ENCODE peak calls at places on chromosome 20, in four cellular contexts. B, V, A and L are unnamed samples.
A peak's percentile ranks its signal among the peaks of the same experiment; 100 is the strongest.

GRCh38 chr20:8390500-8390899 is 258.4 kb downstream of the PLCB1 start:
- DNase-seq in V (no peak), B (no peak), A (no peak), L (no peak)

GRCh38 chr20:20711413-20711812 is 1.0 kb downstream of the RALGAPA2 start:
- DNase-seq in V (no peak), A (no peak), B (peak; percentile 37), L (no peak)

GRCh38 chr20:59814835-59815340 is 118.5 kb downstream of the SYCP2 start:
- DNase-seq in B (no peak), V (no peak), A (no peak), L (no peak)

GRCh38 chr20:50824137-50824536 is 29.3 kb downstream of the BCAS4 start:
- DNase-seq in V (no peak), A (peak; percentile 38), B (no peak), L (peak; percentile 29)

GRCh38 chr20:20096421-20096820 is 44.1 kb downstream of the CFAP61 start:
- DNase-seq in B (no peak), V (no peak), A (no peak), L (no peak)

GRCh38 chr20:46034039-46034438 is 5.0 kb downstream of the SLC12A5 start:
- DNase-seq in B (no peak), A (no peak), V (no peak), L (no peak)

GRCh38 chr20:3092611-3093379 is 8.3 kb upstream of the AVP start:
- DNase-seq in V (peak; percentile 71), B (no peak), A (no peak), L (no peak)

GRCh38 chr20:47111576-47111975 is 216.9 kb downstream of the EYA2 start:
- DNase-seq in B (no peak), V (no peak), A (no peak), L (no peak)

GRCh38 chr20:34515484-34516037 is 661 bp upstream of the DYNLRB1 start:
- DNase-seq in A (peak; percentile 72), B (peak; percentile 85), V (peak; percentile 84), L (no peak)

GRCh38 chr20:2658414-2659354 is 5.3 kb downstream of the IDH3B start:
- DNase-seq in V (peak; percentile 52), B (no peak), A (no peak), L (no peak)

GRCh38 chr20:32823078-32823477 is 3.3 kb downstream of the MAPRE1 start:
- DNase-seq in B (no peak), A (no peak), V (no peak), L (peak; percentile 39)

GRCh38 chr20:45358282-45359068 is 4.5 kb upstream of the SYS1 start:
- DNase-seq in V (no peak), B (no peak), A (peak; percentile 54), L (no peak)

GRCh38 chr20:62816879-62817873 is at the start of gene COL9A3:
- DNase-seq in V (peak; percentile 76), B (no peak), A (no peak), L (no peak)
- H3K4me3 ChIP-seq in V (peak within 1 kb of the TSS; percentile 71), B (no peak within 1 kb of the TSS), A (no peak within 1 kb of the TSS), L (peak within 1 kb of the TSS; percentile 36)

GRCh38 chr20:37071481-37071911 is 24.3 kb downstream of the RBL1 start:
- DNase-seq in V (no peak), A (no peak), B (no peak), L (no peak)

GRCh38 chr20:37072293-37073196 is 23.3 kb downstream of the RBL1 start:
- DNase-seq in B (no peak), A (no peak), V (no peak), L (no peak)

GRCh38 chr20:37077009-37077408 is 18.8 kb downstream of the RBL1 start:
- DNase-seq in B (no peak), V (no peak), A (no peak), L (no peak)

GRCh38 chr20:37081717-37082289 is 14.0 kb downstream of the RBL1 start:
- DNase-seq in B (no peak), A (no peak), V (no peak), L (no peak)

GRCh38 chr20:37075932-37076685 is 19.7 kb downstream of the RBL1 start:
- DNase-seq in A (no peak), B (no peak), V (no peak), L (no peak)
- TF ChIP-seq CTCF in A (no peak), B (no peak), V (no peak), L (no peak)

GRCh38 chr20:64164123-64164836 is at the start of gene MYT1:
- DNase-seq in A (no peak), V (no peak), B (no peak), L (no peak)
- H3K4me3 ChIP-seq in A (no peak within 1 kb of the TSS), V (no peak within 1 kb of the TSS), B (no peak within 1 kb of the TSS), L (no peak within 1 kb of the TSS)

GRCh38 chr20:53294804-53295203 is 298.8 kb downstream of the ZNF217 start:
- DNase-seq in A (no peak), B (no peak), V (no peak), L (no peak)

GRCh38 chr20:53298260-53298659 is 295.4 kb downstream of the ZNF217 start:
- DNase-seq in A (no peak), V (no peak), B (no peak), L (no peak)

GRCh38 chr20:53297154-53297529 is 296.5 kb downstream of the ZNF217 start:
- DNase-seq in B (no peak), V (no peak), A (no peak), L (no peak)

GRCh38 chr20:53298900-53299299 is 294.7 kb downstream of the ZNF217 start:
- DNase-seq in V (no peak), B (no peak), A (no peak), L (no peak)

DNA sequence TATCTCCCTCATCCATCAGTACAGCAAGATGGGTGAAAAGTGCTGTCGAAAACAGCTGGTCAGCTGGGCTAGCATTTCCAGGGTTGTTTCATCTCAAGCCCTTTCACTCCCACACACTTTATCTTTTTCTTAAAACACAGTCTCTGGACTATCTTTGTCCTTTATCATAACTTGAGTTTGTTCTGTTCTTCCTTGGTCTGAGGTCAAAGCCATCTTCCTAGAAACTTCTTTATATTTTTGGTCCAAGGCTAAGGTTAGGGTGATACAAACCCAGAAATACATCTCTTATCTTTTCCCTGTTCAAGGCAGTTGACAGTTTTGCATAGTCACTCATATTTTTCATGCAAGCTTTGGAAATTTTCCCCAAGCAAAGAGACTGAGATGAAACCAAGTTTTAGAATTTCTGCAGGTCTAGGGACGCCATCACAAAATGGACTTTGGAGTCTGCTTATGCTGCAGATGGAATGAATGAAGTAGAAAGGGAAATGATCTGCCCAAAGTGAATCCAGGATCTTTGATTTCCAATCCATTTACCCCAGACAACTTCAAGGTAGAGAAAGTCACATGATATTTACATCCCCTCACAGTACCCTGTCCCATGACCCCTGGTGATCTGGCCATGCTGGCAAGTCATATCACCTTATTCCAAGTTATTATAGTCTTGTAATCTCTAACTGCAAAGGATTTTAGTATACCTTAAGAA is 297.0 kb downstream of the ZNF217 start:
- DNase-seq in B (no peak), V (no peak), A (no peak), L (no peak)
- TF ChIP-seq CTCF in B (no peak), V (no peak), A (no peak), L (no peak)

DNA sequence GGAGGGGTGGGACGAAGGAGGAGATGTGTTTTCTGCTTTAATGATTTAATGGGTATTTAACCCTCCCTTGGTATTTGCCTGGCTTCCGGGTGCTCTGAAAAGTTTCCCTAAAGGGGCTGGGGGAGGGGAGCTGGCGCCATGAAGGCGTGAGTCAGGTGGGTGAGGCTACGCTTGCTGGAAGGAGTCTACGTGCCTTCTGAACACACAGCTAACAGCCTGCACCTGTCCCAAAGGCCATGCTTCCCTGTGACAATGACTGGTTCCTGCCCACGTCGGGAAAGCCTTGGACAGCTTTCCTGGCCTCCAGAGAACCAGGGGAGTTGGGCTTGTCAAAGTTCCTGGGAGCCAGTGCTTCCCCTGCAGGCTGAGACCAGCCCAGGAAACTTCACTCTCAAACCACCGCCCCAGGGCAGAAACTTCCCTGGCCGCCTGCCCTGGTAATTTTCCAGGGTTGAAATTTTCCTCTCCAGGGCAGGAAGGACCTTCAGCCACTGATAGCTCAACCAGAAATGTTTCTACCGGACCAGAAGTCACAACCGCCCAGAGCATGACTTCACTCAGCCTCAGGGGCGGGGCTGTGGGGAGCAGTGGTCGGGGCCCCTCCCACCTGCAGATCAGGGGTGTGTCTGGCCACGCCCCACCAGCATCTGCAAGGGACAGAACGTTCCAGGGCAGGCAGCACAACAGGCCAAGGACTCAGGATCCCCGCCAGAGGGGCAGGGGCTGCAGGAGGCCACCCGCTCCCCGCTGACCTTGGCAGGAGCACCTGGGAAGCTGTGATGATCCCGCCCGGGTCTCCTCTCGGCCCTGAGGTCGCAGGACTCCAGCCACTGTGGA is 18.6 kb upstream of the SLCO4A1 start:
- DNase-seq in A (peak; percentile 97), V (peak; percentile 85), B (peak; percentile 95), L (peak; percentile 4)
- H3K4me3 ChIP-seq in A (no peak overlapping the region), V (peak overlapping the region; percentile 21), B (peak overlapping the region; percentile 58), L (no peak overlapping the region)

GRCh38 chr20:4949833-4950178 is 51.5 kb downstream of the SLC23A2 start:
- DNase-seq in B (peak; percentile 60), V (no peak), A (no peak), L (no peak)
- TF ChIP-seq CTCF in B (peak; percentile 92), V (no peak), A (peak; percentile 55), L (peak; percentile 78)

GRCh38 chr20:48308882-48309281 is 518.9 kb downstream of the PREX1 start:
- DNase-seq in A (no peak), V (no peak), B (no peak), L (no peak)

GRCh38 chr20:48310312-48310711 is 517.5 kb downstream of the PREX1 start:
- DNase-seq in B (no peak), A (no peak), V (no peak), L (no peak)

GRCh38 chr20:48309293-48309692 is 518.5 kb downstream of the PREX1 start:
- DNase-seq in A (no peak), V (no peak), B (no peak), L (no peak)

GRCh38 chr20:48307277-48307676 is 520.5 kb downstream of the PREX1 start:
- DNase-seq in A (no peak), V (no peak), B (no peak), L (no peak)

DNA sequence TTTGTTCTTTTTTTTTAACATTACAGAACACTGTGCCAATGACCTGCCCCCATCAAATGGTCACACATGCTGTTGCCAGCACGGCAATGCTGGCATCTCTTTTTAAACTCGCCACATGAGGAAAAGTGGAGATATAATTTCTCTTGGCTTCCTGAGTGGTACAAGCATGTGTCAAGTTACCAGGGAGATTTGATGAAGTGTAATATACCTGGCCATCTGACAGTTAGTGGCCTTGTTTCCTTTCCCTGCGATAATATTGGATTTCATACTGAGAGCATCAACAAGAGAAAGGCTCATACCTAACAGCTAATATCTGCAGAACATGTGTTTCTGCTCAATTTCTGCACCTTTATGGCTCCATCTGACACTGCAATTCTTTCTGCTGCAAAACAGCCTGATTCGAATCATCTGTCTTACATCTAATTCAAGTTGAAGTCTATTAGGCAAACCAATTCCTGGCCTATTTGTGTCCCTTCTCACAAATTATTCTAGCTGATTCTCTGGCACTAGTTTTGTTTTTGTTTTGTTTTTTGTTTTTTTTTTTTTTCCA is 519.5 kb downstream of the PREX1 start:
- DNase-seq in V (no peak), B (no peak), A (no peak), L (no peak)
- H3K4me3 ChIP-seq in V (no peak overlapping the region), B (no peak overlapping the region), A (no peak overlapping the region), L (no peak overlapping the region)